ENCODE peak calls at places on chromosome X, in nine cellular contexts. R, T, I, Z, H, W, Y, K and C are unnamed samples.

GRCh38 chrX:70034646-70035045 is 15.1 kb downstream of the AWAT2 start:
- DNase-seq in R (no peak), T (no peak), I (no peak), Z (no peak), H (no peak), W (no peak), Y (peak), K (no peak), C (no peak)

GRCh38 chrX:74536142-74537010 is 78.0 kb downstream of the RLIM start:
- DNase-seq in R (peak), T (no peak), I (peak), Z (peak), H (peak), W (peak), Y (peak), K (peak), C (peak)

GRCh38 chrX:68163446-68163845 is 269.8 kb downstream of the OPHN1 start:
- DNase-seq in R (no peak), T (no peak), I (no peak), Z (no peak), H (no peak), W (no peak), Y (peak), K (no peak), C (no peak)

GRCh38 chrX:16075087-16075486 is 48.3 kb upstream of the GRPR start:
- DNase-seq in R (no peak), T (no peak), I (no peak), Z (no peak), H (no peak), W (no peak), Y (no peak), K (no peak), C (no peak)

GRCh38 chrX:44143061-44143602 is 169.9 kb upstream of the NDP start:
- DNase-seq in R (no peak), T (no peak), I (no peak), Z (no peak), H (no peak), W (no peak), Y (peak), K (no peak), C (no peak)

GRCh38 chrX:926991-927390 is 285.5 kb downstream of the CRLF2 start:
- DNase-seq in R (no peak), T (no peak), I (no peak), Z (no peak), H (no peak), W (no peak), Y (no peak), K (no peak), C (no peak)

GRCh38 chrX:153470411-153471363 is at the start of gene HAUS7:
- DNase-seq in R (peak), T (peak), I (peak), Z (peak), H (peak), W (peak), Y (peak), K (peak), C (peak)

GRCh38 chrX:118226060-118226428 is 109.4 kb upstream of the KLHL13 start:
- DNase-seq in R (no peak), T (no peak), I (peak), Z (no peak), H (no peak), W (no peak), Y (peak), K (no peak), C (no peak)

GRCh38 chrX:140724337-140725105 is 15.0 kb downstream of the LINC00632 start:
- DNase-seq in R (no peak), T (no peak), I (no peak), Z (no peak), H (no peak), W (no peak), Y (no peak), K (no peak), C (no peak)

GRCh38 chrX:70386240-70386639 is 36.9 kb upstream of the GDPD2 start:
- DNase-seq in R (no peak), T (no peak), I (no peak), Z (no peak), H (peak), W (no peak), Y (no peak), K (no peak), C (no peak)

GRCh38 chrX:50704360-50704759 is 109.6 kb downstream of the SHROOM4 start:
- DNase-seq in R (no peak), T (no peak), I (no peak), Z (no peak), H (no peak), W (no peak), Y (no peak), K (no peak), C (no peak)

GRCh38 chrX:34629572-34629971 is 27.5 kb downstream of the TMEM47 start:
- DNase-seq in R (no peak), T (no peak), I (no peak), Z (no peak), H (peak), W (no peak), Y (no peak), K (no peak), C (no peak)

GRCh38 chrX:23434356-23434884 is 99.8 kb downstream of the PTCHD1 start:
- DNase-seq in R (peak), T (no peak), I (no peak), Z (no peak), H (peak), W (peak), Y (peak), K (peak), C (peak)

GRCh38 chrX:23504540-23504884 is 162.8 kb upstream of the PRDX4 start:
- DNase-seq in R (no peak), T (no peak), I (no peak), Z (no peak), H (no peak), W (no peak), Y (no peak), K (no peak), C (no peak)

GRCh38 chrX:9737363-9737762 is 28.3 kb downstream of the GPR143 start:
- DNase-seq in R (no peak), T (no peak), I (no peak), Z (no peak), H (no peak), W (no peak), Y (peak), K (no peak), C (no peak)

GRCh38 chrX:154023276-154024000 is 3.7 kb upstream of the IRAK1 start:
- DNase-seq in R (no peak), T (no peak), I (no peak), Z (no peak), H (no peak), W (no peak), Y (no peak), K (no peak), C (no peak)

GRCh38 chrX:50903387-50904027 is 7.0 kb upstream of the BMP15 start:
- DNase-seq in R (no peak), T (no peak), I (peak), Z (peak), H (peak), W (peak), Y (peak), K (no peak), C (peak)

GRCh38 chrX:129875669-129876068 is 30.3 kb upstream of the UTP14A start:
- DNase-seq in R (no peak), T (no peak), I (peak), Z (no peak), H (peak), W (peak), Y (peak), K (no peak), C (no peak)

GRCh38 chrX:3191821-3192220 is 150.6 kb downstream of the ARSF start:
- DNase-seq in R (no peak), T (no peak), I (no peak), Z (no peak), H (no peak), W (no peak), Y (no peak), K (no peak), C (no peak)

GRCh38 chrX:16788477-16788876 is 2.2 kb downstream of the TXLNG start:
- DNase-seq in R (no peak), T (no peak), I (no peak), Z (no peak), H (no peak), W (no peak), Y (no peak), K (no peak), C (no peak)

GRCh38 chrX:129980043-129980442 is 2.4 kb upstream of the BCORL1 start:
- DNase-seq in R (peak), T (no peak), I (no peak), Z (peak), H (no peak), W (no peak), Y (no peak), K (no peak), C (peak)

GRCh38 chrX:1601768-1602085 is 10.3 kb downstream of the AKAP17A start:
- DNase-seq in R (no peak), T (no peak), I (no peak), Z (no peak), H (no peak), W (no peak), Y (no peak), K (no peak), C (no peak)

GRCh38 chrX:22314692-22315091 is 42.0 kb downstream of the CBLL2 start:
- DNase-seq in R (no peak), T (no peak), I (no peak), Z (no peak), H (no peak), W (no peak), Y (peak), K (no peak), C (no peak)

GRCh38 chrX:120310861-120311631 is at the start of gene TMEM255A:
- DNase-seq in R (peak), T (no peak), I (no peak), Z (peak), H (no peak), W (no peak), Y (no peak), K (no peak), C (peak)